ENCODE peak calls at places on chromosome 1, in eight cellular contexts. One of them, this sample, is unnamed.

GRCh38 chr1:63779338-63779819 is 5.6 kb downstream of the ROR1 start:
- DNase-seq in vagina: no peak
- DNase-seq in GM23338: peak
- DNase-seq in HL-60: no peak
- DNase-seq in HCT116: no peak
- DNase-seq in breast epithelium: no peak
- DNase-seq in stomach: no peak
- DNase-seq in sigmoid colon: no peak
- DNase-seq in this sample: no peak

GRCh38 chr1:196309386-196309785 is 298.9 kb downstream of the KCNT2 start:
- DNase-seq in breast epithelium: no peak
- DNase-seq in vagina: no peak
- DNase-seq in stomach: no peak
- DNase-seq in HL-60: no peak
- DNase-seq in sigmoid colon: no peak
- DNase-seq in HCT116: peak
- DNase-seq in GM23338: peak
- DNase-seq in this sample: no peak

GRCh38 chr1:26784023-26784871 is 3.5 kb upstream of the PIGV start:
- DNase-seq in GM23338: peak
- DNase-seq in stomach: peak
- DNase-seq in HCT116: no peak
- DNase-seq in breast epithelium: no peak
- DNase-seq in HL-60: peak
- DNase-seq in sigmoid colon: peak
- DNase-seq in vagina: no peak
- DNase-seq in this sample: no peak

GRCh38 chr1:32619701-32620485 is 30.5 kb downstream of the ZBTB8OS start:
- DNase-seq in stomach: no peak
- DNase-seq in sigmoid colon: no peak
- DNase-seq in HL-60: no peak
- DNase-seq in HCT116: no peak
- DNase-seq in vagina: no peak
- DNase-seq in GM23338: no peak
- DNase-seq in breast epithelium: no peak
- DNase-seq in this sample: no peak

GRCh38 chr1:2179283-2180013 is 15.1 kb downstream of the FAAP20 start:
- DNase-seq in HCT116: no peak
- DNase-seq in stomach: no peak
- DNase-seq in vagina: no peak
- DNase-seq in GM23338: no peak
- DNase-seq in sigmoid colon: no peak
- DNase-seq in HL-60: no peak
- DNase-seq in breast epithelium: no peak
- DNase-seq in this sample: peak

GRCh38 chr1:152110365-152110859 is 4.8 kb downstream of the TCHH start:
- DNase-seq in sigmoid colon: no peak
- DNase-seq in stomach: no peak
- DNase-seq in breast epithelium: no peak
- DNase-seq in HCT116: no peak
- DNase-seq in vagina: no peak
- DNase-seq in HL-60: peak
- DNase-seq in GM23338: peak
- DNase-seq in this sample: peak

GRCh38 chr1:116168277-116169032 is 57.3 kb downstream of the MAB21L3 start:
- DNase-seq in breast epithelium: peak
- DNase-seq in stomach: peak
- DNase-seq in sigmoid colon: peak
- DNase-seq in HL-60: peak
- DNase-seq in HCT116: no peak
- DNase-seq in vagina: peak
- DNase-seq in GM23338: peak
- DNase-seq in this sample: peak

GRCh38 chr1:152768847-152769533 is 6.0 kb upstream of the LCE1F start:
- DNase-seq in vagina: no peak
- DNase-seq in breast epithelium: no peak
- DNase-seq in HL-60: no peak
- DNase-seq in stomach: no peak
- DNase-seq in GM23338: peak
- DNase-seq in HCT116: no peak
- DNase-seq in sigmoid colon: no peak
- DNase-seq in this sample: no peak

GRCh38 chr1:201740086-201740541 is 88.8 kb upstream of the IPO9 start:
- DNase-seq in HCT116: no peak
- DNase-seq in vagina: no peak
- DNase-seq in GM23338: peak
- DNase-seq in breast epithelium: no peak
- DNase-seq in HL-60: no peak
- DNase-seq in sigmoid colon: no peak
- DNase-seq in stomach: no peak
- DNase-seq in this sample: no peak

GRCh38 chr1:23593556-23594148 is 34.4 kb upstream of the ID3 start:
- DNase-seq in vagina: no peak
- DNase-seq in GM23338: no peak
- DNase-seq in HCT116: no peak
- DNase-seq in HL-60: no peak
- DNase-seq in stomach: no peak
- DNase-seq in sigmoid colon: no peak
- DNase-seq in breast epithelium: peak
- DNase-seq in this sample: no peak

GRCh38 chr1:28370220-28371010 is 875 bp downstream of the PHACTR4 start:
- DNase-seq in vagina: no peak
- DNase-seq in stomach: no peak
- DNase-seq in sigmoid colon: peak
- DNase-seq in breast epithelium: no peak
- DNase-seq in GM23338: peak
- DNase-seq in HL-60: peak
- DNase-seq in HCT116: no peak
- DNase-seq in this sample: peak

GRCh38 chr1:68493193-68493592 is 3.7 kb downstream of the DEPDC1 start:
- DNase-seq in vagina: no peak
- DNase-seq in breast epithelium: no peak
- DNase-seq in HCT116: no peak
- DNase-seq in sigmoid colon: no peak
- DNase-seq in HL-60: no peak
- DNase-seq in stomach: no peak
- DNase-seq in GM23338: no peak
- DNase-seq in this sample: no peak

GRCh38 chr1:68497358-68497698 is 446 bp upstream of the DEPDC1 start:
- DNase-seq in stomach: no peak
- DNase-seq in GM23338: no peak
- DNase-seq in sigmoid colon: no peak
- DNase-seq in vagina: no peak
- DNase-seq in HCT116: no peak
- DNase-seq in breast epithelium: no peak
- DNase-seq in HL-60: no peak
- DNase-seq in this sample: no peak

GRCh38 chr1:68495532-68495931 is 1.4 kb downstream of the DEPDC1 start:
- DNase-seq in HL-60: no peak
- DNase-seq in GM23338: no peak
- DNase-seq in vagina: no peak
- DNase-seq in HCT116: no peak
- DNase-seq in stomach: no peak
- DNase-seq in sigmoid colon: no peak
- DNase-seq in breast epithelium: no peak
- DNase-seq in this sample: no peak

GRCh38 chr1:68495968-68496679 is 758 bp downstream of the DEPDC1 start:
- DNase-seq in sigmoid colon: no peak
- DNase-seq in vagina: no peak
- DNase-seq in GM23338: no peak
- DNase-seq in stomach: no peak
- DNase-seq in HL-60: no peak
- DNase-seq in breast epithelium: no peak
- DNase-seq in HCT116: peak
- DNase-seq in this sample: no peak

DNA sequence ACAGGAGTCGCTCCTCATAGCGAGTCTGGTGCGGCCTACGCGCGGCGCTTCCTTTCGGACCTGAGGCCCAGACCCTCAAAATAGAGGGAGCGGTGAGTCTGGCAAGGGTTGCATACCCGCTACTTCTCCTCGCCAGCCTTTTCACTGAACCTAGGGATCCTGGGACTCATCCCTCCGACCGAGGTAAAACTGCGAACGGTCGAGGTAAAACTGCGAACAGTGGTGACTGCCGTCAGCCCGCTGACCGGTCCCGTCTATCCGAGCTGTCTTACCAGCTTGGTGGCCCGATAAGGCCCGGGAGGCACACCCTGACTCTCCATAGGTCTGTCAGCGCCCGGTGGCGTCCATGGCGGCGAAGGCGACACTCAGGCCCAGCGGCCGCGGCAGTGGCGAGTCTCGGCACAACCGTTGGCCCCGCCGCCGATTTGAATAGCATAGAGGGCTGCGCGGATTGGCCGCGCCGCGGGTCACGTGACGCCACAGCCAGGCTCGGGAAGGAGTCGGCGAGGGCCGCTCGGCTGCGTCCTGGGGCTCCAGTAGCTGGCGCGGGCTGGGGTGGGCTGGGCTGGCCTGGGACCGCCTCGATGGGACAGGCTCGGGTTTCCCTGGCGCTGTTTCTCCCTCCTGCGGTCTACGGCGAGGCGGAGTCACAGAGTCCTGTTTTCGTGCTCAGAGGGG is at the start of gene DEPDC1:
- DNase-seq in stomach: peak
- DNase-seq in vagina: peak
- DNase-seq in sigmoid colon: peak
- DNase-seq in breast epithelium: peak
- DNase-seq in HL-60: peak
- DNase-seq in GM23338: peak
- DNase-seq in HCT116: peak
- DNase-seq in this sample: peak
- TF ChIP-seq POLR2AphosphoS5 in stomach: no peak
- TF ChIP-seq POLR2AphosphoS5 in vagina: peak
- TF ChIP-seq POLR2AphosphoS5 in sigmoid colon: peak
- TF ChIP-seq POLR2AphosphoS5 in breast epithelium: no peak
- TF ChIP-seq POLR2AphosphoS5 in HL-60: peak
- TF ChIP-seq POLR2AphosphoS5 in GM23338: peak
- TF ChIP-seq POLR2AphosphoS5 in HCT116: peak
- TF ChIP-seq POLR2AphosphoS5 in this sample: peak

GRCh38 chr1:223319373-223319772 is 44.6 kb downstream of the SUSD4 start:
- DNase-seq in stomach: no peak
- DNase-seq in sigmoid colon: no peak
- DNase-seq in vagina: no peak
- DNase-seq in breast epithelium: no peak
- DNase-seq in HCT116: no peak
- DNase-seq in GM23338: no peak
- DNase-seq in HL-60: no peak
- DNase-seq in this sample: no peak
- TF ChIP-seq POLR2AphosphoS5 in stomach: no peak
- TF ChIP-seq POLR2AphosphoS5 in sigmoid colon: no peak
- TF ChIP-seq POLR2AphosphoS5 in vagina: no peak
- TF ChIP-seq POLR2AphosphoS5 in breast epithelium: no peak
- TF ChIP-seq POLR2AphosphoS5 in HCT116: no peak
- TF ChIP-seq POLR2AphosphoS5 in GM23338: no peak
- TF ChIP-seq POLR2AphosphoS5 in HL-60: no peak
- TF ChIP-seq POLR2AphosphoS5 in this sample: no peak

GRCh38 chr1:107473065-107473464 is 332.2 kb downstream of the NTNG1 start:
- DNase-seq in stomach: no peak
- DNase-seq in breast epithelium: no peak
- DNase-seq in sigmoid colon: no peak
- DNase-seq in GM23338: no peak
- DNase-seq in vagina: no peak
- DNase-seq in HL-60: no peak
- DNase-seq in HCT116: no peak
- DNase-seq in this sample: no peak

GRCh38 chr1:107467286-107467685 is 326.4 kb downstream of the NTNG1 start:
- DNase-seq in GM23338: no peak
- DNase-seq in sigmoid colon: no peak
- DNase-seq in breast epithelium: no peak
- DNase-seq in HCT116: no peak
- DNase-seq in vagina: no peak
- DNase-seq in HL-60: no peak
- DNase-seq in stomach: no peak
- DNase-seq in this sample: no peak

GRCh38 chr1:107464827-107465226 is 324.0 kb downstream of the NTNG1 start:
- DNase-seq in GM23338: peak
- DNase-seq in HL-60: no peak
- DNase-seq in breast epithelium: no peak
- DNase-seq in HCT116: no peak
- DNase-seq in sigmoid colon: no peak
- DNase-seq in stomach: no peak
- DNase-seq in vagina: no peak
- DNase-seq in this sample: no peak

GRCh38 chr1:107467811-107468210 is 327.0 kb downstream of the NTNG1 start:
- DNase-seq in vagina: no peak
- DNase-seq in HL-60: no peak
- DNase-seq in breast epithelium: no peak
- DNase-seq in GM23338: no peak
- DNase-seq in stomach: no peak
- DNase-seq in HCT116: no peak
- DNase-seq in sigmoid colon: no peak
- DNase-seq in this sample: no peak
- TF ChIP-seq POLR2AphosphoS5 in vagina: no peak
- TF ChIP-seq POLR2AphosphoS5 in HL-60: no peak
- TF ChIP-seq POLR2AphosphoS5 in breast epithelium: no peak
- TF ChIP-seq POLR2AphosphoS5 in GM23338: no peak
- TF ChIP-seq POLR2AphosphoS5 in stomach: no peak
- TF ChIP-seq POLR2AphosphoS5 in HCT116: no peak
- TF ChIP-seq POLR2AphosphoS5 in sigmoid colon: no peak
- TF ChIP-seq POLR2AphosphoS5 in this sample: no peak

DNA sequence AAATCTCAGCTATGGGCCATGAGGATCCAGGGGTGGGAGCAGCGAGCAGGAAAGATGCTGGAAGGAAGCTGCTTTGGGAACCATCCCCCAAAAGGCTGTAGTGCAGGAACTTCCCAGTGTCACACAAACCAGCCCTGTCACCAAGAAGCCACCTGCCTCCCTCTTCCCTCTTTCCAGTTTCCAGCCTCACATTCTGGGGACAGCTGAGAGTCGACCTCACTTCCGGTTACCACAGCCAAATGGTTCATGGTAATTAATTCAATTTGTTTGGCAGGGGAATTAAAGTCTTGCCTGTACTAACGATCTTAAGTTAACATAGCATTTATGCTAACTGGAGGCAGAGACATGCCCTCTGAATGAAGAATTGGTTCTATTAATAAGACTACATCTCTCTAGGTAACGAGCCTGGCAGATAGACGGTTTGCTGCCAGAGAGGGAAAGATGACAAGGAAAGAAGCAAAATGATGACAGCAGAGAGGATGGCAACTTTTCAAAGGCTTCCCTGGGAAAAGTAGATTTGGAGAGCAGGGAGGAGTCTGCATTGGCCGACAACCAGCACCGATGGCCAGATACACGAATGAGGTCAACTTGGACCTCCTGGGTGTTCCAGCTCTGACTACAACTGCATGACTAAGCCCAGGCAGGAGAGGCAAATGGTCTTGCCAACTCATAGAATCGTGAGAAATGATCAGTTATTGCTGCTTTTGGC is 64.1 kb downstream of the TMCO4 start:
- DNase-seq in breast epithelium: no peak
- DNase-seq in stomach: no peak
- DNase-seq in GM23338: no peak
- DNase-seq in vagina: no peak
- DNase-seq in HL-60: no peak
- DNase-seq in sigmoid colon: peak
- DNase-seq in HCT116: no peak
- DNase-seq in this sample: no peak
- TF ChIP-seq POLR2AphosphoS5 in breast epithelium: peak
- TF ChIP-seq POLR2AphosphoS5 in stomach: no peak
- TF ChIP-seq POLR2AphosphoS5 in GM23338: no peak
- TF ChIP-seq POLR2AphosphoS5 in vagina: no peak
- TF ChIP-seq POLR2AphosphoS5 in HL-60: no peak
- TF ChIP-seq POLR2AphosphoS5 in sigmoid colon: peak
- TF ChIP-seq POLR2AphosphoS5 in HCT116: no peak
- TF ChIP-seq POLR2AphosphoS5 in this sample: no peak

GRCh38 chr1:108862698-108863477 is 6.0 kb upstream of the AKNAD1 start:
- DNase-seq in vagina: no peak
- DNase-seq in sigmoid colon: no peak
- DNase-seq in stomach: no peak
- DNase-seq in breast epithelium: no peak
- DNase-seq in HL-60: no peak
- DNase-seq in HCT116: no peak
- DNase-seq in GM23338: no peak
- DNase-seq in this sample: no peak
- TF ChIP-seq POLR2AphosphoS5 in vagina: no peak
- TF ChIP-seq POLR2AphosphoS5 in sigmoid colon: no peak
- TF ChIP-seq POLR2AphosphoS5 in stomach: no peak
- TF ChIP-seq POLR2AphosphoS5 in breast epithelium: no peak
- TF ChIP-seq POLR2AphosphoS5 in HL-60: no peak
- TF ChIP-seq POLR2AphosphoS5 in HCT116: no peak
- TF ChIP-seq POLR2AphosphoS5 in GM23338: no peak
- TF ChIP-seq POLR2AphosphoS5 in this sample: no peak

This sample was measured in spleen.